ENCODE peak calls at places on chromosomes 7 and 10, in five cellular contexts. S is IMR-90, L is H9, Y is neuronal stem cell, W is mesenchymal stem cell. I is an unnamed sample.

GRCh38 chr10:45495438-45496152 is 121.6 kb downstream of the ALOX5 start:
- DNase-seq in S (no peak), L (no peak), Y (no peak), W (peak; percentile 28), I (no peak)

GRCh38 chr7:134327896-134328295 is 11.2 kb upstream of the SLC35B4 start:
- DNase-seq in S (peak; percentile 56), L (peak; percentile 79), Y (peak; percentile 53), W (peak; percentile 34), I (peak; percentile 46)

GRCh38 chr10:59362184-59362966 is at the start of gene FAM13C:
- DNase-seq in S (peak; percentile 63), L (peak; percentile 85), Y (peak; percentile 66), W (peak; percentile 64), I (peak; percentile 59)

GRCh38 chr10:110215751-110216150 is 8.3 kb downstream of the MXI1 start:
- DNase-seq in S (no peak), L (no peak), Y (no peak), W (no peak), I (no peak)

GRCh38 chr10:91597397-91597881 is 35.4 kb downstream of the PPP1R3C start:
- DNase-seq in S (peak; percentile 31), L (no peak), Y (no peak), W (peak; percentile 66), I (peak; percentile 54)

GRCh38 chr10:95264227-95265051 is 26.4 kb downstream of the PDLIM1 start:
- DNase-seq in S (no peak), L (peak; percentile 73), Y (no peak), W (no peak), I (peak; percentile 97)

GRCh38 chr7:149330914-149331567 is 69.0 kb downstream of the ZNF783 start:
- DNase-seq in S (no peak), L (peak; percentile 48), Y (no peak), W (no peak), I (no peak)

GRCh38 chr10:6665847-6666246 is 85.8 kb upstream of the PRKCQ start:
- DNase-seq in S (no peak), L (no peak), Y (no peak), W (no peak), I (no peak)

GRCh38 chr10:72796042-72796441 is 97.5 kb upstream of the OIT3 start:
- DNase-seq in S (peak; percentile 34), L (no peak), Y (no peak), W (no peak), I (no peak)

GRCh38 chr10:59950105-59950504 is 43.7 kb upstream of the CCDC6 start:
- DNase-seq in S (no peak), L (no peak), Y (no peak), W (no peak), I (peak; percentile 32)

GRCh38 chr10:47020491-47020890 is 109.3 kb downstream of the PTPN20 start:
- DNase-seq in S (peak; percentile 59), L (no peak), Y (no peak), W (no peak), I (no peak)

GRCh38 chr7:112566392-112567324 is 85.9 kb downstream of the LSMEM1 start:
- DNase-seq in S (no peak), L (no peak), Y (no peak), W (no peak), I (no peak)

GRCh38 chr7:139949629-139950028 is 113.1 kb downstream of the PARP12 start:
- DNase-seq in S (peak; percentile 23), L (no peak), Y (no peak), W (no peak), I (no peak)

GRCh38 chr10:80204801-80205477 is 398 bp downstream of the ANXA11 start:
- DNase-seq in S (peak; percentile 30), L (no peak), Y (no peak), W (peak; percentile 45), I (peak; percentile 37)

GRCh38 chr7:78218051-78218450 is 419.5 kb downstream of the PHTF2 start:
- DNase-seq in S (peak; percentile 79), L (no peak), Y (no peak), W (peak; percentile 27), I (peak; percentile 49)

GRCh38 chr7:66283003-66283920 is 78.1 kb downstream of the TPST1 start:
- DNase-seq in S (peak; percentile 89), L (no peak), Y (no peak), W (peak; percentile 82), I (peak; percentile 20)

GRCh38 chr10:79358811-79359210 is 11.5 kb downstream of the PPIF start:
- DNase-seq in S (no peak), L (no peak), Y (no peak), W (no peak), I (peak; percentile 85)

GRCh38 chr7:37786741-37787569 is 61.4 kb upstream of the NME8 start:
- DNase-seq in S (no peak), L (no peak), Y (no peak), W (no peak), I (peak; percentile 21)

GRCh38 chr10:3960496-3960895 is 175.5 kb upstream of the KLF6 start:
- DNase-seq in S (no peak), L (no peak), Y (no peak), W (no peak), I (no peak)

GRCh38 chr7:110521357-110521756 is 569.6 kb upstream of the LRRN3 start:
- DNase-seq in S (no peak), L (no peak), Y (no peak), W (no peak), I (no peak)

GRCh38 chr7:2438181-2438580 is 34.8 kb downstream of the CHST12 start:
- DNase-seq in S (no peak), L (no peak), Y (no peak), W (no peak), I (no peak)

GRCh38 chr10:20084451-20084850 is 268.2 kb downstream of the PLXDC2 start:
- DNase-seq in S (no peak), L (no peak), Y (no peak), W (no peak), I (peak; percentile 82)

GRCh38 chr10:129773359-129773990 is 190.6 kb downstream of the EBF3 start:
- DNase-seq in S (no peak), L (peak; percentile 25), Y (no peak), W (no peak), I (no peak)

GRCh38 chr7:94042381-94042780 is 38.2 kb upstream of the BET1 start:
- DNase-seq in S (no peak), L (no peak), Y (no peak), W (no peak), I (no peak)

GRCh38 chr7:141001122-141001521 is 13.6 kb downstream of the MRPS33 start:
- DNase-seq in S (no peak), L (no peak), Y (no peak), W (no peak), I (no peak)

GRCh38 chr7:18792866-18793595 is 297.5 kb downstream of the HDAC9 start:
- DNase-seq in S (peak; percentile 79), L (no peak), Y (no peak), W (peak; percentile 39), I (no peak)

GRCh38 chr7:142906643-142907042 is 21.1 kb upstream of the TRPV6 start:
- DNase-seq in S (no peak), L (no peak), Y (no peak), W (no peak), I (no peak)

GRCh38 chr7:142556745-142557144 is 192.5 kb upstream of the PRSS1 start:
- DNase-seq in S (peak; percentile 99), L (peak; percentile 72), Y (no peak), W (peak; percentile 86), I (peak; percentile 95)

GRCh38 chr10:5297466-5297865 is 67.3 kb upstream of the UCN3 start:
- DNase-seq in S (no peak), L (no peak), Y (no peak), W (no peak), I (no peak)
- H3K27ac ChIP-seq in S (no peak overlapping the region), L (no peak overlapping the region), Y (no peak overlapping the region), W (no peak overlapping the region), I (no peak overlapping the region)

GRCh38 chr7:108351715-108352114 is 104.5 kb downstream of the NRCAM start:
- DNase-seq in S (no peak), L (no peak), Y (no peak), W (no peak), I (peak; percentile 18)

GRCh38 chr7:108348913-108349312 is 107.3 kb downstream of the NRCAM start:
- DNase-seq in S (peak; percentile 29), L (no peak), Y (no peak), W (peak; percentile 6), I (peak; percentile 78)

GRCh38 chr7:108347616-108348015 is 108.6 kb downstream of the NRCAM start:
- DNase-seq in S (peak; percentile 49), L (peak; percentile 77), Y (peak; percentile 80), W (peak; percentile 26), I (no peak)

GRCh38 chr7:108340856-108341411 is 115.3 kb downstream of the NRCAM start:
- DNase-seq in S (no peak), L (no peak), Y (no peak), W (no peak), I (peak; percentile 96)

GRCh38 chr7:108345710-108346336 is 110.4 kb downstream of the NRCAM start:
- DNase-seq in S (no peak), L (no peak), Y (no peak), W (no peak), I (no peak)
- H3K14ac ChIP-seq in S (no peak overlapping the region), L (no peak overlapping the region), Y (no peak overlapping the region), W (no peak overlapping the region), I (no peak overlapping the region)

DNA sequence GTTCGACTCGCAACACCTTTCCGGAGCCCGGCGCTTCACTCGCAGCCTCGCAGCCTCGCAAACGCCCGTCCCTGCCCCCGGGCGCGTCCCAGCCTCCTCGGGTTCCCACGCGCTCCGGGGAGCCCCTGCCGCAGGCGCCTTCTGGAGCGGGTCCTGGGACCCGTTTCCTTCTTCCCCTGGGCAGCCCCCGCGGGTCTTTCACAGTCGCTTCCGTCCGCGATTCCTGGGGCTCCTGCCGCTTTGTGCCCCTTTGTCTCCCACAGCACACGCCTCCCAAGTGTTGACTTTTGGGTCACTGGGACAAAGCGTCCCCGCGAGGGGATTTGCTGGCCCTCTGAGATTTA is 140.7 kb downstream of the DYNC2I1 start:
- DNase-seq in S (no peak), L (no peak), Y (no peak), W (no peak), I (no peak)
- H3K27me3 ChIP-seq in S (peaks cover 5% of the 10 kb centered on the region), L (peaks cover 10% of the 10 kb centered on the region), Y (peaks cover 6% of the 10 kb centered on the region), W (peaks cover 25% of the 10 kb centered on the region), I (peaks cover 17% of the 10 kb centered on the region)

GRCh38 chr10:93894516-93895378 is 969 bp downstream of the SLC35G1 start:
- DNase-seq in S (peak; percentile 16), L (peak; percentile 31), Y (no peak), W (peak; percentile 39), I (no peak)
- H3K27ac ChIP-seq in S (no peak overlapping the region), L (no peak overlapping the region), Y (no peak overlapping the region), W (no peak overlapping the region), I (no peak overlapping the region)

DNA sequence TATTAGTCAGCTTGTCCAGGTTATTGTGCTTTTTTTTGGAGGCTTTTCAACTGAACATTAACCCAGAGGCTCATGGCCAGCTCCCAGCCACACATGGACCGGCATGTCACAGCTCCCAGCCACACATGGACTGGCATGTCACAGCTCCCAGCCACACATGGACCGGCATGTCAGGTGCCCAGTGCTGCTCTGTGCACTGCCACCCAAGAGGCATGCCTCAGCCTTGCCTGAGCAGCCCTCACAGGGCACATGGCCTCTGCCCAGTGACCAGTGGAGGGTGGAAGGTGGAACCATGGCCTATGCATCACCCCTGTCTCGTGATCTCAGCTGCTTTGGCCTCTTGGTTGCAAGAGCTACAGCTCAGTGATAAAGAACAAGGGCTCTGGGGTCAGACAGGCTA is 119.8 kb downstream of the OAT start:
- DNase-seq in S (no peak), L (no peak), Y (no peak), W (no peak), I (no peak)
- H3K14ac ChIP-seq in S (no peak overlapping the region), L (no peak overlapping the region), Y (no peak overlapping the region), W (peak overlapping the region; percentile 8), I (no peak overlapping the region)